ENCODE peak calls at places on chromosome 11, in nine cellular contexts. F, W, Y, G, H, V, T, J and O are unnamed samples.

GRCh38 chr11:60855726-60856633 is at the start of gene PTGDR2:
- DNase-seq in F (no peak), T (no peak), G (no peak), V (no peak), J (no peak), H (no peak), Y (no peak), W (no peak), O (no peak)

GRCh38 chr11:72326151-72326842 is 82.3 kb upstream of the PHOX2A start:
- DNase-seq in W (no peak), T (no peak), G (no peak), V (peak), J (no peak), F (no peak), H (no peak), Y (no peak), O (no peak)

GRCh38 chr11:106447631-106448191 is 370.2 kb downstream of the AASDHPPT start:
- DNase-seq in Y (no peak), W (no peak), G (no peak), H (no peak), J (no peak), V (no peak), F (no peak), T (no peak), O (no peak)

GRCh38 chr11:28951191-28951590 is 843.0 kb downstream of the METTL15 start:
- DNase-seq in V (no peak), Y (no peak), F (no peak), G (no peak), H (no peak), T (no peak), W (no peak), J (no peak), O (no peak)

GRCh38 chr11:46295312-46295995 is 18.0 kb downstream of the CREB3L1 start:
- DNase-seq in V (peak), W (peak), T (peak), G (no peak), Y (peak), F (peak), H (peak), J (no peak), O (peak)

GRCh38 chr11:133549796-133550195 is 17.5 kb upstream of the OPCML start:
- DNase-seq in J (no peak), F (no peak), T (no peak), G (no peak), V (no peak), H (no peak), W (no peak), Y (no peak), O (no peak)

GRCh38 chr11:69357458-69358397 is 63.8 kb downstream of the MYEOV start:
- DNase-seq in F (no peak), W (no peak), H (no peak), J (no peak), G (no peak), T (no peak), V (no peak), Y (peak), O (no peak)

GRCh38 chr11:25119416-25119815 is 622.6 kb downstream of the LUZP2 start:
- DNase-seq in F (no peak), H (no peak), T (no peak), W (no peak), J (no peak), V (no peak), Y (no peak), G (no peak), O (no peak)

GRCh38 chr11:75524576-75525432 is 937 bp downstream of the GDPD5 start:
- DNase-seq in T (peak), J (peak), F (peak), H (no peak), W (no peak), V (peak), Y (no peak), G (no peak), O (peak)

GRCh38 chr11:40328890-40329617 is 1130.4 kb downstream of the LRRC4C start:
- DNase-seq in Y (no peak), T (peak), F (peak), J (peak), V (peak), H (no peak), G (no peak), W (no peak), O (no peak)

GRCh38 chr11:35009941-35010337 is 93.5 kb downstream of the PDHX start:
- DNase-seq in H (no peak), T (no peak), J (peak), F (no peak), Y (no peak), V (no peak), W (no peak), G (no peak), O (no peak)

GRCh38 chr11:68524213-68524612 is 63.7 kb downstream of the PPP6R3 start:
- DNase-seq in J (no peak), G (no peak), F (no peak), T (no peak), Y (no peak), H (no peak), V (no peak), W (no peak), O (no peak)

GRCh38 chr11:107719557-107720304 is 7.9 kb upstream of the SLN start:
- DNase-seq in H (no peak), W (no peak), F (no peak), Y (no peak), V (no peak), G (no peak), J (no peak), T (no peak), O (no peak)

GRCh38 chr11:111077938-111078337 is 167.6 kb upstream of the POU2AF2 start:
- DNase-seq in Y (no peak), J (no peak), W (no peak), T (no peak), V (peak), F (no peak), H (no peak), G (no peak), O (no peak)

GRCh38 chr11:68158580-68158979 is 37.4 kb upstream of the CHKA start:
- DNase-seq in H (no peak), G (no peak), V (no peak), J (no peak), Y (no peak), T (no peak), F (no peak), W (no peak), O (peak)

GRCh38 chr11:111531687-111532364 is 8.7 kb upstream of the LAYN start:
- DNase-seq in G (peak), F (no peak), V (peak), T (no peak), H (no peak), W (no peak), Y (no peak), J (peak), O (no peak)

GRCh38 chr11:100438366-100438765 is 248.7 kb upstream of the ARHGAP42 start:
- DNase-seq in H (no peak), V (no peak), G (no peak), T (no peak), J (no peak), Y (no peak), F (no peak), W (no peak), O (no peak)

GRCh38 chr11:84264066-84264465 is 977.9 kb upstream of the CCDC90B start:
- DNase-seq in H (no peak), W (no peak), J (no peak), F (no peak), G (no peak), Y (no peak), T (no peak), V (no peak), O (no peak)

GRCh38 chr11:43998308-43998707 is 49.5 kb upstream of the ACCSL start:
- DNase-seq in V (no peak), T (no peak), F (no peak), J (no peak), Y (peak), G (no peak), H (no peak), W (no peak), O (no peak)

GRCh38 chr11:44002191-44003093 is 45.3 kb upstream of the ACCSL start:
- DNase-seq in J (no peak), V (no peak), W (no peak), F (peak), G (no peak), H (no peak), Y (peak), T (no peak), O (no peak)

GRCh38 chr11:44003736-44004451 is 43.9 kb upstream of the ACCSL start:
- DNase-seq in V (no peak), T (no peak), J (no peak), F (peak), W (no peak), Y (peak), G (no peak), H (no peak), O (peak)

GRCh38 chr11:43997022-43997665 is 50.6 kb upstream of the ACCSL start:
- DNase-seq in T (no peak), J (no peak), G (no peak), H (no peak), Y (peak), F (no peak), V (no peak), W (no peak), O (no peak)

DNA sequence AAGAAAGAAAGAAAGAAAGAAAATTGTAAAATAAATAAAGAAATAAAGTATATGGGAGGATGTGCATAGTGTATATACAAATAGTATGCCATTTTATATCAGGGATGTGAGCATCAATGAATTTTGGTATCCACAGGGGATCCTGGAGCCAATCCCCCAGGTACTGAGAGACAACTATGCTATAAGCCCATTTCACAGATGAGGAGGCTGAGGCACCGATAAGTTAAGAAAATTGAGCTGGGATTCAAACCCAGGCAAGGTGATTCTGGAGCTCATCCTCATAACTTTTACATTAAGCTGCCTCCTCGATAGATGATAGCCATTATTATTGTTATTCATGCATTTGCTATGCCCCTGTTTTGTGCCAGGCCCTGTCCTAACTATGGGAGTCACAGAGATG is 47.0 kb upstream of the ACCSL start:
- DNase-seq in Y (no peak), J (no peak), T (no peak), F (no peak), G (no peak), V (no peak), H (no peak), W (no peak), O (no peak)
- TF ChIP-seq POLR2A in Y (no peak), J (no peak), T (no peak), F (no peak), G (no peak), V (no peak), H (no peak), W (no peak), O (no peak)

DNA sequence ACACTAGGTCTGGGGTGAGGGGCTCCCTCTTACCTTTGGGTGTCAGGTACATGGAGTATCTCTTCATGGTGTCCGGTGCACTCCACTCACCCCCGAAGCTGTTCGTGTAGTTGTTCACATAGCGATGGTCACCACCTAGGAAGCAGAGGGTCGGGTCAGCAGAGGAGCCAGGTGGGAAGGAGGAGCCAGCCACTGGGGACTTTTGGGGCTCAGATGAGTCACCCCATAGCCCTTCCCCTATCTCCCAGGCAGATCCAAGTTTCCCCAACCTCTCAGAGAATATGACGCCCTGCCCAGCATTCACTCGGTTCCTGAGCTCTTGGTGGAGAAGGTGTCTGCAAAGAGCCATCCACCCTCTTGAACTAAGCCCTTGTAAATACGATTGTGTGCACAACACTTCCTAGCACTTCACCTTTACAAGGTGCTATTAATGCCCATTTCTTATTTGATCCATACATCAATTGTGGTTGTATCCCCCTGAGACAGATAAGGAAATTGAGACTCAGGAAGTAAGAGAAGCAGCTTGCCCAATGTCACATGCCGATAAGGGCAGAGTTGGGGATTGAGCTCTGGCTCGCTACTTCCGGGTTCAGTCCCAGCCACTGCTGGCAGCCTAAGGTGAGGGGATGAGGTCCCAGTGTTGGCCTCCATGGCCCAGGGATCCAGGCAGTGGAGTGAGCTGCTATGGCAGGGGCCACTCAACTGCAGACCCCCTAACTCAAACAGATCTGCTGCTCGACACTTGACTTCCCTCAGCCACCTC is 14.8 kb downstream of the TRIM29 start:
- DNase-seq in H (no peak), G (no peak), F (no peak), W (no peak), V (no peak), J (no peak), T (no peak), Y (no peak), O (no peak)
- TF ChIP-seq POLR2A in H (no peak), G (no peak), F (no peak), W (no peak), V (no peak), J (no peak), T (no peak), Y (no peak), O (no peak)

GRCh38 chr11:66002648-66003225 is 434 bp downstream of the BANF1 start:
- DNase-seq in W (peak), G (no peak), T (peak), J (peak), V (peak), H (peak), Y (no peak), F (no peak), O (peak)
- TF ChIP-seq POLR2A in W (no peak), G (no peak), T (no peak), J (peak), V (no peak), H (no peak), Y (no peak), F (no peak), O (no peak)

GRCh38 chr11:92826597-92826996 is 142.9 kb upstream of the MTNR1B start:
- DNase-seq in V (no peak), F (no peak), W (no peak), Y (no peak), T (no peak), J (no peak), G (no peak), H (no peak), O (no peak)
- TF ChIP-seq POLR2A in V (no peak), F (no peak), W (no peak), Y (no peak), T (no peak), J (no peak), G (no peak), H (no peak), O (no peak)

DNA sequence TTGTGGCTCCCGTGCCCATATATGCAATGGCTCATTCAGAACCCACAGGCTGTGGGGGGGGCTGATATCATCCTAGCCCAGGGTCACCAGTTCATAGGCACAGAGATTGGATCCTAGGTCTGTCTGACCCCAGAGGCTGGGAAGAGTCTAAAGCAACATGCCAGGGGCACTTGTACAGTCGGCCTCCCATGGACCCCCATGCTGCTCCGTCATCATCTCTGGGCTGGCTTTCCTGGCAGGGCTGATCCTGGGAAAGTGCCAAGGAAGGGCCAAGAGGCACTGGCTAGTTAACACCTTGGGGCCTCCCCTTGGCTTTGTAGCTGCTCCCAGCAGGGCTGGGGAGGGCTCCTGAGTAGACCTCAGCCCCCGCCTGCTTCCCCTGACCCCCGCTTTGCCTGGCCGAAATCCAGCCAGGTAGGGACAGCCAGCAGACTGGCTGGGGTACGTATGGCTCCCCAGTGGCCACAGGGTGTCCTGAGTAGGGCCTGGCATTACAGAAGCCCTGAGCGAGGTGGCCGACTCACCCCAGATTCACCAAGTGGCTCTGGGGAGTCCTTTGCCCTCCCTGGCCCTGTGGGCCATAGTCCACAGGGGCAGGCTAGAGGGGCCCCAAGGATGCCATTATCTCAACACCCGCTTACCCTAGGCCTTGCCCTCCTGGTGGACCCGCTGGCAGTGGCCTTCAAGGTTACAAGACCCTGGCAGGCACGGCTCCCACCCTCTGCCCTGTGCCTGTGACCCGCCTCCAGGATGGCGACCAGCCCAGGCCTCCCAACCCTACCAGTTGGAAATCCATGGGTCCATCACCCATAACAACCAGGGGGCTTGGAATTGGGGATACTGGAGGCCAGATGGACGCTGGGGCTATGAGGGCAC is 22.5 kb downstream of the FADS3 start:
- DNase-seq in W (no peak), Y (no peak), F (no peak), J (no peak), V (no peak), H (no peak), T (no peak), G (no peak), O (no peak)
- TF ChIP-seq POLR2A in W (no peak), Y (no peak), F (no peak), J (no peak), V (no peak), H (no peak), T (no peak), G (no peak), O (no peak)

DNA sequence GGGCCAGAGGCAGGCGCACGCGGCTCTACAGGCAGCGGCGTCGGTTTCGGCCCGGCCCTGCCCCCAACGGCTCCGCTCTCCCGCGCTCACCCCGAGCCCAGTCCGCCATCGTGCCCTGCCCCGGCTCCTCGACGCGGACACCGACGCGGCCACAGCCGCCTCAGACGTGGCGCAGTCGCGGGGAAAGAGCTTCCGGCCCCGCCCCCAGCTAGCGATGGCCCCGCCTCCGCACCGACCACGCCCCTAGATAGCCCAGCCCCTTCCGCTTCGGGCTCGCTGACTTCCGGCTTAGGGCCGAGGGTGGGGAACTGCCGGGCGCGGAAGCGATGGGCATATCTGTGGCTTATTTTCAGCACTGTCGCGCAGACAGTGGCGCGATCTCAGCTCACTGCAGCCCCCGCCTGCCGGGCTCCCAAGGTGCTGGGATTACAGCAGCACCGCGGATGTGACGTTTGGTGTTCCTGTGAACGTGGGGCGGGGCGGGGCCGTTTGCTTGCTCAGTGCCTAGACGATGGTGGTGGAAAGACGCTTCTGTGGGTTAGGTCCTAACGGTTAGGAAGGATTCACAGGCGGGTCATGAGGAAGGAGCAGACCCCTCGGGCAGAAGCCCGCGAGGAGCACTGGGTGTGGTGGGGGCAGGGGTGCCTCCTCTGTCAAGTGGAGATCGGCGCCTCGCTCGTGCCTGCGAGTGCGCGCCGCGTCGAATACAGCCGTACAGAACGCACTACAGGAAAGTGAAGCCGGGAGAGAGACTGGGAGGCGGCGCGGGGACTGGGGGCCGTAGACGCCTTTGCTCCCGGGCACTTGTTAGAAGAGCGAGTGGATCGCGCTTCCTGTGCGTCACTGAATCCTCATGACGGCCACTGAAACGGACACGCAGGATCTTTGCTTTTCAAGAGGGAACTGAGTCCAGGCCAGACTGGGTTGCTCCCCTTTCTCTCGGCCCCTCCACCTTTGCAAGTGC is at the start of the genes BET1L and RIC8A:
- DNase-seq in W (peak), J (peak), F (peak), Y (peak), T (peak), G (peak), H (peak), V (peak), O (peak)
- TF ChIP-seq POLR2A in W (peak), J (peak), F (peak), Y (peak), T (peak), G (peak), H (peak), V (peak), O (peak)

GRCh38 chr11:66720223-66720898 is 8.7 kb downstream of the SPTBN2 start:
- DNase-seq in Y (no peak), H (no peak), G (peak), J (peak), T (peak), F (peak), W (no peak), V (peak), O (peak)
- TF ChIP-seq POLR2A in Y (no peak), H (no peak), G (peak), J (no peak), T (peak), F (no peak), W (no peak), V (no peak), O (no peak)

GRCh38 chr11:130886704-130887103 is 29.6 kb downstream of the SNX19 start:
- DNase-seq in G (no peak), Y (no peak), F (no peak), V (peak), J (no peak), T (no peak), H (no peak), W (no peak), O (no peak)
- TF ChIP-seq POLR2A in G (no peak), Y (no peak), F (no peak), V (no peak), J (no peak), T (no peak), H (no peak), W (no peak), O (no peak)